ENCODE peak calls at places on chromosomes 2 and 18, in nine cellular contexts. One of them, this sample, is unnamed.

GRCh38 chr2:204749319-204749718 is 204.0 kb downstream of the PARD3B start:
- DNase-seq in BE2C: no peak
- DNase-seq in neuronal stem cell: no peak
- DNase-seq in Peyer's patch: no peak
- DNase-seq in adrenal gland: no peak
- DNase-seq in effector memory CD4-positive, alpha-beta T cell: no peak
- DNase-seq in tibial artery: no peak
- DNase-seq in IMR-90: peak; percentile 81
- DNase-seq in heart right ventricle: no peak
- DNase-seq in this sample: no peak

GRCh38 chr2:18129348-18129747 is 250.9 kb downstream of the KCNS3 start:
- DNase-seq in effector memory CD4-positive, alpha-beta T cell: no peak
- DNase-seq in BE2C: no peak
- DNase-seq in neuronal stem cell: no peak
- DNase-seq in adrenal gland: no peak
- DNase-seq in IMR-90: no peak
- DNase-seq in Peyer's patch: no peak
- DNase-seq in tibial artery: no peak
- DNase-seq in heart right ventricle: no peak
- DNase-seq in this sample: no peak

GRCh38 chr2:149991576-149991975 is 404.0 kb upstream of the MMADHC start:
- DNase-seq in IMR-90: peak; percentile 55
- DNase-seq in BE2C: no peak
- DNase-seq in effector memory CD4-positive, alpha-beta T cell: no peak
- DNase-seq in tibial artery: no peak
- DNase-seq in neuronal stem cell: no peak
- DNase-seq in Peyer's patch: no peak
- DNase-seq in heart right ventricle: no peak
- DNase-seq in adrenal gland: no peak
- DNase-seq in this sample: no peak

GRCh38 chr2:241451840-241452461 is 56.4 kb downstream of the STK25 start:
- DNase-seq in neuronal stem cell: no peak
- DNase-seq in IMR-90: no peak
- DNase-seq in tibial artery: no peak
- DNase-seq in adrenal gland: no peak
- DNase-seq in effector memory CD4-positive, alpha-beta T cell: no peak
- DNase-seq in BE2C: no peak
- DNase-seq in Peyer's patch: no peak
- DNase-seq in heart right ventricle: no peak
- DNase-seq in this sample: no peak

GRCh38 chr2:199471443-199472057 is 13.8 kb upstream of the SATB2 start:
- DNase-seq in heart right ventricle: no peak
- DNase-seq in adrenal gland: peak; percentile 80
- DNase-seq in BE2C: peak; percentile 85
- DNase-seq in neuronal stem cell: peak; percentile 70
- DNase-seq in effector memory CD4-positive, alpha-beta T cell: no peak
- DNase-seq in Peyer's patch: peak; percentile 89
- DNase-seq in IMR-90: peak; percentile 45
- DNase-seq in tibial artery: no peak
- DNase-seq in this sample: no peak

GRCh38 chr2:49044265-49044664 is 110.0 kb downstream of the FSHR start:
- DNase-seq in BE2C: no peak
- DNase-seq in tibial artery: no peak
- DNase-seq in Peyer's patch: no peak
- DNase-seq in IMR-90: no peak
- DNase-seq in heart right ventricle: no peak
- DNase-seq in adrenal gland: no peak
- DNase-seq in neuronal stem cell: no peak
- DNase-seq in effector memory CD4-positive, alpha-beta T cell: no peak
- DNase-seq in this sample: no peak

GRCh38 chr18:29853126-29853525 is 1189.4 kb downstream of the DSC3 start:
- DNase-seq in tibial artery: no peak
- DNase-seq in adrenal gland: no peak
- DNase-seq in Peyer's patch: no peak
- DNase-seq in neuronal stem cell: no peak
- DNase-seq in heart right ventricle: no peak
- DNase-seq in effector memory CD4-positive, alpha-beta T cell: no peak
- DNase-seq in BE2C: no peak
- DNase-seq in IMR-90: peak; percentile 3
- DNase-seq in this sample: no peak

GRCh38 chr18:44411277-44411900 is 269.3 kb upstream of the SETBP1 start:
- DNase-seq in effector memory CD4-positive, alpha-beta T cell: no peak
- DNase-seq in IMR-90: no peak
- DNase-seq in Peyer's patch: no peak
- DNase-seq in BE2C: no peak
- DNase-seq in neuronal stem cell: no peak
- DNase-seq in tibial artery: no peak
- DNase-seq in adrenal gland: no peak
- DNase-seq in heart right ventricle: no peak
- DNase-seq in this sample: no peak

GRCh38 chr2:55051026-55051866 is 995 bp upstream of the RTN4 start:
- DNase-seq in Peyer's patch: no peak
- DNase-seq in IMR-90: peak; percentile 100
- DNase-seq in tibial artery: peak; percentile 84
- DNase-seq in BE2C: peak; percentile 13
- DNase-seq in neuronal stem cell: peak; percentile 51
- DNase-seq in heart right ventricle: peak; percentile 63
- DNase-seq in effector memory CD4-positive, alpha-beta T cell: peak; percentile 15
- DNase-seq in adrenal gland: peak; percentile 84
- DNase-seq in this sample: peak; percentile 14

GRCh38 chr2:239813261-239814135 is 211.6 kb downstream of the NDUFA10 start:
- DNase-seq in effector memory CD4-positive, alpha-beta T cell: no peak
- DNase-seq in adrenal gland: no peak
- DNase-seq in IMR-90: no peak
- DNase-seq in neuronal stem cell: no peak
- DNase-seq in BE2C: no peak
- DNase-seq in Peyer's patch: peak; percentile 41
- DNase-seq in tibial artery: peak; percentile 36
- DNase-seq in heart right ventricle: no peak
- DNase-seq in this sample: no peak

GRCh38 chr18:45806226-45806625 is 19.2 kb upstream of the SIGLEC15 start:
- DNase-seq in adrenal gland: no peak
- DNase-seq in IMR-90: peak; percentile 83
- DNase-seq in heart right ventricle: no peak
- DNase-seq in neuronal stem cell: no peak
- DNase-seq in BE2C: no peak
- DNase-seq in tibial artery: no peak
- DNase-seq in Peyer's patch: no peak
- DNase-seq in effector memory CD4-positive, alpha-beta T cell: no peak
- DNase-seq in this sample: no peak

GRCh38 chr18:45802814-45803492 is 22.5 kb upstream of the SIGLEC15 start:
- DNase-seq in tibial artery: no peak
- DNase-seq in adrenal gland: no peak
- DNase-seq in BE2C: no peak
- DNase-seq in heart right ventricle: no peak
- DNase-seq in Peyer's patch: no peak
- DNase-seq in IMR-90: peak; percentile 99
- DNase-seq in effector memory CD4-positive, alpha-beta T cell: no peak
- DNase-seq in neuronal stem cell: no peak
- DNase-seq in this sample: no peak

GRCh38 chr18:45801396-45802004 is 24.0 kb upstream of the SIGLEC15 start:
- DNase-seq in tibial artery: no peak
- DNase-seq in heart right ventricle: no peak
- DNase-seq in BE2C: no peak
- DNase-seq in adrenal gland: no peak
- DNase-seq in IMR-90: no peak
- DNase-seq in Peyer's patch: no peak
- DNase-seq in effector memory CD4-positive, alpha-beta T cell: no peak
- DNase-seq in neuronal stem cell: no peak
- DNase-seq in this sample: no peak

GRCh38 chr18:45805551-45805950 is 19.9 kb upstream of the SIGLEC15 start:
- DNase-seq in tibial artery: no peak
- DNase-seq in BE2C: no peak
- DNase-seq in IMR-90: no peak
- DNase-seq in heart right ventricle: no peak
- DNase-seq in effector memory CD4-positive, alpha-beta T cell: no peak
- DNase-seq in adrenal gland: no peak
- DNase-seq in neuronal stem cell: no peak
- DNase-seq in Peyer's patch: no peak
- DNase-seq in this sample: no peak
- H3K9me3 ChIP-seq in tibial artery: no peaks in the 10 kb centered on the region
- H3K9me3 ChIP-seq in BE2C: no peaks in the 10 kb centered on the region
- H3K9me3 ChIP-seq in IMR-90: peaks cover 6% of the 10 kb centered on the region
- H3K9me3 ChIP-seq in heart right ventricle: no peaks in the 10 kb centered on the region
- H3K9me3 ChIP-seq in effector memory CD4-positive, alpha-beta T cell: no peaks in the 10 kb centered on the region
- H3K9me3 ChIP-seq in adrenal gland: no peaks in the 10 kb centered on the region
- H3K9me3 ChIP-seq in neuronal stem cell: peaks cover 5% of the 10 kb centered on the region
- H3K9me3 ChIP-seq in Peyer's patch: peaks cover 6% of the 10 kb centered on the region
- H3K9me3 ChIP-seq in this sample: no peaks in the 10 kb centered on the region

GRCh38 chr2:126059379-126059778 is 596.6 kb upstream of the GYPC start:
- DNase-seq in effector memory CD4-positive, alpha-beta T cell: no peak
- DNase-seq in neuronal stem cell: no peak
- DNase-seq in Peyer's patch: no peak
- DNase-seq in BE2C: no peak
- DNase-seq in tibial artery: no peak
- DNase-seq in IMR-90: no peak
- DNase-seq in adrenal gland: no peak
- DNase-seq in heart right ventricle: no peak
- DNase-seq in this sample: no peak
- H3K9me3 ChIP-seq in effector memory CD4-positive, alpha-beta T cell: peaks cover 8% of the 10 kb centered on the region
- H3K9me3 ChIP-seq in neuronal stem cell: peaks cover 2% of the 10 kb centered on the region
- H3K9me3 ChIP-seq in Peyer's patch: no peaks in the 10 kb centered on the region
- H3K9me3 ChIP-seq in BE2C: no peaks in the 10 kb centered on the region
- H3K9me3 ChIP-seq in tibial artery: no peaks in the 10 kb centered on the region
- H3K9me3 ChIP-seq in IMR-90: peaks cover 18% of the 10 kb centered on the region
- H3K9me3 ChIP-seq in adrenal gland: no peaks in the 10 kb centered on the region
- H3K9me3 ChIP-seq in heart right ventricle: no peaks in the 10 kb centered on the region
- H3K9me3 ChIP-seq in this sample: peaks cover 7% of the 10 kb centered on the region

DNA sequence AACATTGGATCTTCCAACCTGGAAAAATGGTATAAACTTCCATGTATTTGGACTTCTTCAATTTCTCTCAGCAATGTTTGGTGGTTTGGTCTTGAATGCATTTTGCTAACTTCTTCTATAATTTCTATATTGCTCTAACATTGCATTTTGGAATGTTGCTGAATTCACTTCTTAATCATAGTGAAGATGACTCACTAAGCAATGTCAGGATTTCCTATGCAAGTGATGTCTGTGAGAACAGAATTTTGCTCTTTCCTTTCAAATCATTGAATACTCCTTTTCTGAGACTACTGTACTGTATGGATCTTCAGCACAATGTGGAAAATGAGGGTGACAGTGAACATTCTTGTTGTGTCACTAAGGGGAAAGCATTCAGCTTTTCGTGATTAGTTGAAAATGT is 28.9 kb upstream of the CDH19 start:
- DNase-seq in effector memory CD4-positive, alpha-beta T cell: no peak
- DNase-seq in heart right ventricle: no peak
- DNase-seq in neuronal stem cell: no peak
- DNase-seq in Peyer's patch: no peak
- DNase-seq in IMR-90: no peak
- DNase-seq in BE2C: no peak
- DNase-seq in tibial artery: no peak
- DNase-seq in adrenal gland: no peak
- DNase-seq in this sample: no peak
- H3K9me3 ChIP-seq in effector memory CD4-positive, alpha-beta T cell: no peaks in the 10 kb centered on the region
- H3K9me3 ChIP-seq in heart right ventricle: peaks cover 3% of the 10 kb centered on the region
- H3K9me3 ChIP-seq in neuronal stem cell: no peaks in the 10 kb centered on the region
- H3K9me3 ChIP-seq in Peyer's patch: no peaks in the 10 kb centered on the region
- H3K9me3 ChIP-seq in IMR-90: peaks cover 2% of the 10 kb centered on the region
- H3K9me3 ChIP-seq in BE2C: no peaks in the 10 kb centered on the region
- H3K9me3 ChIP-seq in tibial artery: no peaks in the 10 kb centered on the region
- H3K9me3 ChIP-seq in adrenal gland: no peaks in the 10 kb centered on the region
- H3K9me3 ChIP-seq in this sample: no peaks in the 10 kb centered on the region

DNA sequence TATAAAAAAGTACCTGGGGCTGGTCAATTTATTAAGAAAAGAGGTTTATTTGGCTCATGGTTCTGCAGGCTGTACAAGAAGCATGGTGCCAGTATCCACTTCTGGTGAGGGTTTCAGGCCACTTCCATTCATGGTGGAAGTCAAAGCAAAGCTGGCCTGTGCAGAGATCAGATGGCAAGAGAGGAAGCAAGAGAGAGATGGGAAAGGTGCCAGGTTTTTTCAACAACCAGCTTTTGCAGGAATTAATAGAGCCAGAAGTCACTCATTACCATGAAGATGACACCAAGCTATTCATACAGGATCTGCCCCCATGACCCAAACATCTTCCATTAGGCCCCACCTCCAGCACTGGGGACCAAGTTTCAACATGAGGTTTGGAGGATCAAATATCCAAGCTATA is 56.8 kb upstream of the ST3GAL5 start:
- DNase-seq in tibial artery: no peak
- DNase-seq in adrenal gland: no peak
- DNase-seq in neuronal stem cell: no peak
- DNase-seq in BE2C: no peak
- DNase-seq in IMR-90: no peak
- DNase-seq in heart right ventricle: no peak
- DNase-seq in effector memory CD4-positive, alpha-beta T cell: no peak
- DNase-seq in Peyer's patch: no peak
- DNase-seq in this sample: no peak
- H3K9me3 ChIP-seq in tibial artery: peaks cover 16% of the 10 kb centered on the region
- H3K9me3 ChIP-seq in adrenal gland: no peaks in the 10 kb centered on the region
- H3K9me3 ChIP-seq in neuronal stem cell: peaks cover 5% of the 10 kb centered on the region
- H3K9me3 ChIP-seq in BE2C: no peaks in the 10 kb centered on the region
- H3K9me3 ChIP-seq in IMR-90: peaks cover 15% of the 10 kb centered on the region
- H3K9me3 ChIP-seq in heart right ventricle: peaks cover 1% of the 10 kb centered on the region
- H3K9me3 ChIP-seq in effector memory CD4-positive, alpha-beta T cell: peaks cover 3% of the 10 kb centered on the region
- H3K9me3 ChIP-seq in Peyer's patch: no peaks in the 10 kb centered on the region
- H3K9me3 ChIP-seq in this sample: peaks cover 4% of the 10 kb centered on the region

GRCh38 chr2:201520201-201520600 is 68.7 kb downstream of the STRADB start:
- DNase-seq in heart right ventricle: no peak
- DNase-seq in effector memory CD4-positive, alpha-beta T cell: no peak
- DNase-seq in neuronal stem cell: no peak
- DNase-seq in Peyer's patch: no peak
- DNase-seq in adrenal gland: no peak
- DNase-seq in tibial artery: no peak
- DNase-seq in IMR-90: peak; percentile 65
- DNase-seq in BE2C: no peak
- DNase-seq in this sample: no peak

GRCh38 chr2:201517094-201517493 is 65.6 kb downstream of the STRADB start:
- DNase-seq in tibial artery: no peak
- DNase-seq in Peyer's patch: no peak
- DNase-seq in effector memory CD4-positive, alpha-beta T cell: no peak
- DNase-seq in adrenal gland: no peak
- DNase-seq in neuronal stem cell: no peak
- DNase-seq in BE2C: no peak
- DNase-seq in IMR-90: peak; percentile 56
- DNase-seq in heart right ventricle: no peak
- DNase-seq in this sample: no peak

GRCh38 chr2:201523506-201523905 is 72.0 kb downstream of the STRADB start:
- DNase-seq in IMR-90: peak; percentile 32
- DNase-seq in adrenal gland: no peak
- DNase-seq in effector memory CD4-positive, alpha-beta T cell: no peak
- DNase-seq in tibial artery: no peak
- DNase-seq in heart right ventricle: no peak
- DNase-seq in neuronal stem cell: no peak
- DNase-seq in BE2C: no peak
- DNase-seq in Peyer's patch: no peak
- DNase-seq in this sample: no peak

GRCh38 chr2:201522965-201523364 is 71.4 kb downstream of the STRADB start:
- DNase-seq in adrenal gland: no peak
- DNase-seq in BE2C: no peak
- DNase-seq in Peyer's patch: no peak
- DNase-seq in IMR-90: no peak
- DNase-seq in neuronal stem cell: no peak
- DNase-seq in heart right ventricle: no peak
- DNase-seq in tibial artery: no peak
- DNase-seq in effector memory CD4-positive, alpha-beta T cell: no peak
- DNase-seq in this sample: no peak
- H3K9me3 ChIP-seq in adrenal gland: no peaks in the 10 kb centered on the region
- H3K9me3 ChIP-seq in BE2C: no peaks in the 10 kb centered on the region
- H3K9me3 ChIP-seq in Peyer's patch: no peaks in the 10 kb centered on the region
- H3K9me3 ChIP-seq in IMR-90: peaks cover 5% of the 10 kb centered on the region
- H3K9me3 ChIP-seq in neuronal stem cell: peaks cover 4% of the 10 kb centered on the region
- H3K9me3 ChIP-seq in heart right ventricle: peaks cover 3% of the 10 kb centered on the region
- H3K9me3 ChIP-seq in tibial artery: peaks cover 20% of the 10 kb centered on the region
- H3K9me3 ChIP-seq in effector memory CD4-positive, alpha-beta T cell: no peaks in the 10 kb centered on the region
- H3K9me3 ChIP-seq in this sample: peaks cover 10% of the 10 kb centered on the region

This sample was measured in T-helper 17 cell.